ENCODE peak calls at places on chromosome 14, in five cellular contexts. R, A, V, M and D are unnamed samples.

GRCh38 chr14:51087024-51087423 is 7.9 kb downstream of the TRIM9 start:
- DNase-seq in R (no peak), A (no peak), V (peak), M (no peak), D (no peak)

GRCh38 chr14:104069541-104069940 is 16.0 kb upstream of the ASPG start:
- DNase-seq in R (no peak), A (no peak), V (no peak), M (no peak), D (no peak)

GRCh38 chr14:51453869-51454268 is 197.8 kb upstream of the FRMD6 start:
- DNase-seq in R (no peak), A (no peak), V (no peak), M (no peak), D (no peak)

GRCh38 chr14:62776300-62776699 is 269.0 kb downstream of the KCNH5 start:
- DNase-seq in R (no peak), A (no peak), V (no peak), M (no peak), D (no peak)

GRCh38 chr14:42665083-42665482 is 1058.4 kb downstream of the LRFN5 start:
- DNase-seq in R (no peak), A (no peak), V (no peak), M (no peak), D (no peak)

GRCh38 chr14:79552778-79553177 is 658.5 kb downstream of the DIO2 start:
- DNase-seq in R (no peak), A (no peak), V (no peak), M (no peak), D (no peak)

GRCh38 chr14:28121512-28122297 is 644.9 kb upstream of the FOXG1 start:
- DNase-seq in R (peak), A (no peak), V (no peak), M (no peak), D (peak)

GRCh38 chr14:70257526-70257925 is 68.8 kb upstream of the SLC8A3 start:
- DNase-seq in R (peak), A (no peak), V (no peak), M (no peak), D (no peak)

GRCh38 chr14:89926709-89927108 is 27.8 kb downstream of the EFCAB11 start:
- DNase-seq in R (no peak), A (no peak), V (no peak), M (no peak), D (no peak)

GRCh38 chr14:50806241-50806933 is 24.6 kb downstream of the NIN start:
- DNase-seq in R (no peak), A (no peak), V (no peak), M (no peak), D (no peak)

GRCh38 chr14:89349196-89350008 is 67.6 kb downstream of the FOXN3 start:
- DNase-seq in R (no peak), A (peak), V (no peak), M (no peak), D (peak)

DNA sequence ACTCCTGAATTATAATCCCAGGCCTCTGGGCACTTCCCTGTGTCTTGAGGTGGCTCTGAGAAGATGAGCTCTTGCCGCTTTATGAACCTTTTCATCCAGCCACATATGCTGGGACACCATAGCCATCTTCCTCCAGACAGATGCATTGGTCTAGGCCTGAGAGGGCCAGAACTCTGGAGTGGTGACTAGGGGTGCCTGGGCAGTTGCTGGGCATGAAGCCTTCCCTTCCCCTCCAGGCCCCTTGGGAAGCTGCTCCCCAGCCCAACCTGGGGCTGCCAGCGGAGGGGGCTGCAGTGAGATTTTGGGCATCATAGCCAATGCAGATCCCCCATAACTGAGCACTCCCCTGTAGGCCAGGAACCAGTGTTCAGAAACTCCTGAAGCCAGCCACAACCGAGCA is 135.2 kb downstream of the GCH1 start:
- DNase-seq in R (no peak), A (no peak), V (no peak), M (no peak), D (no peak)
- H3K27ac ChIP-seq in R (no peak), A (no peak), V (no peak), M (peak), D (no peak)

DNA sequence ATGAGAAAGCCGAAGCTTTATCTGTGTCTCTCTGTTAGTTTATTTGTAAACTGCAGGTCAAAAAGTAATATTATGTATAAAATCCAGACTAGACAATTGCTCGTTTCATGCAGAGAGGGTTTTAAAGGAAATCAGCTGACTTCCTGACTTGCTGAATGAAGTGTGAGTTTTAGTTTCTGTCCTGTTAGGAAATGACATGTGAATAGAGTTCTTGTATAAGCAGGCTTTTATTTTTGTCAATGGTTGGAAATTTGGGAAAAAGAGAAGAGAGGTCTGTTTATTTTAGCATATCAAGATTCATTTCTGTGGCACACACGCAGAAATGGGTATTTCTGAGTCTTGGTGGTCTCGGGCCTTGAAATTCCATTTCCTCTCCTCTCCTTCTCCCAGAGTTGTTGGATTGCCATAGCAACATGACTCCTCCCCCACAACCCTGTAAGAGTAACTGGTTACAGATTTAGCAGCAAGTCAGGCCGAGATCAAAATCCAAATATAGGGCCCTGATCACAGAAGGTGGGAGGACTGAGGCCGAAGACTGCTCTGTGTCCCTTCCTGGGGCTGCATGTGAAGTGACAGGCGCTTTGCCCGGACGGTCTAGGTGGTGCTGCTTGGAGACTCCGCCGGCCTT is 60.9 kb downstream of the SAMD4A start:
- DNase-seq in R (no peak), A (no peak), V (no peak), M (peak), D (no peak)
- H3K27ac ChIP-seq in R (no peak), A (peak), V (no peak), M (peak), D (no peak)

GRCh38 chr14:20419404-20419803 is 6.1 kb upstream of the TEP1 start:
- DNase-seq in R (no peak), A (no peak), V (no peak), M (no peak), D (no peak)
- H3K27ac ChIP-seq in R (no peak), A (peak), V (no peak), M (no peak), D (no peak)

GRCh38 chr14:65835501-65835900 is 423.0 kb downstream of the FUT8 start:
- DNase-seq in R (no peak), A (no peak), V (no peak), M (no peak), D (no peak)

GRCh38 chr14:65832431-65833253 is 420.1 kb downstream of the FUT8 start:
- DNase-seq in R (no peak), A (no peak), V (peak), M (no peak), D (no peak)

GRCh38 chr14:65833256-65833880 is 420.8 kb downstream of the FUT8 start:
- DNase-seq in R (no peak), A (no peak), V (no peak), M (no peak), D (no peak)

GRCh38 chr14:65834812-65835211 is 422.3 kb downstream of the FUT8 start:
- DNase-seq in R (no peak), A (no peak), V (no peak), M (no peak), D (no peak)

GRCh38 chr14:65834051-65834450 is 421.5 kb downstream of the FUT8 start:
- DNase-seq in R (no peak), A (no peak), V (no peak), M (no peak), D (no peak)
- H3K27ac ChIP-seq in R (no peak), A (no peak), V (no peak), M (no peak), D (no peak)

GRCh38 chr14:68939424-68939892 is 39.6 kb downstream of the ACTN1 start:
- DNase-seq in R (no peak), A (no peak), V (no peak), M (no peak), D (no peak)
- H3K27ac ChIP-seq in R (no peak), A (peak), V (peak), M (peak), D (no peak)

DNA sequence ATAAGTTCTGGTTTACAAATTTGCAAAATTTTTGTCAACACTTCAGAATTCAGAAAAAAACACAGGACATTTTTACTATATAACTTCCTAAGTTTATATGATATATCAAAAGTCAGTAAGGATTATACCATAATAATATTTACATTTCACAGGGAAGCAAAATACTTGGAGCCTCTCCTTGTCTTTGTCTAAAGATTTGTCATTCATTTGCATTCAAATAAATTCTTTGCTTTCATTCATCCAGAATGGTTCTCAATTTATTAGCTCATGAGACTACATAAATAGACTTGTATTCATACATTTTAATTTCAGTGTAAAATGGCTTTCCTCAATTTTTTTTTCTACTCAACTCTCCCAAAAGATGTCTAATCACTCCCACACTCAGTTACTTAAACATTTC is 96.4 kb downstream of the SLC38A6 start:
- DNase-seq in R (no peak), A (no peak), V (no peak), M (no peak), D (no peak)
- H3K27ac ChIP-seq in R (no peak), A (no peak), V (no peak), M (peak), D (no peak)

GRCh38 chr14:102579696-102580551 is 12.5 kb upstream of the RCOR1 start:
- DNase-seq in R (no peak), A (no peak), V (no peak), M (no peak), D (no peak)
- H3K27ac ChIP-seq in R (no peak), A (no peak), V (no peak), M (no peak), D (no peak)

DNA sequence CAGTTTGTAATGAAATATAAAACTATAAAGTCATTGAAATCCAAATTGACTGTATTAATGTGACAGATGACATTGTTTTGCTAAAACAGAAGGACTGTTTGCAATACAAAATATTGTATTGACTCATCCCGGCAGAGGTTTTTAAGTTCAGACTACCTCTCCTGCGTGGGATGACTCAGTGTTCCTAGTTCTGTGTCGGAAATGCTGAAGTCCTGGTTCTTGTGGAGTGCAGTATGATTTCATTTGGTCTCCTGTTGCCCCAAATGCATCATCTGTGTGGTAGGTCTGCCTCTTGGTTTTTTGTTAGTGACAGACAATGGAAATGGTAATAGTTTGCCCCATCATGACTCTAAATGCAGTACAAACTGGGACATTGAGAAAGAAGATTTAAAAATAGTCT is 27.8 kb downstream of the PELI2 start:
- DNase-seq in R (no peak), A (no peak), V (no peak), M (no peak), D (no peak)
- H3K27ac ChIP-seq in R (no peak), A (no peak), V (no peak), M (no peak), D (no peak)